ENCODE peak calls at places on chromosomes 6 and 20, in six cellular contexts. A is sciatic nerve; O is Calu3; Y is cardiac fibroblast; B is activated CD4-positive, alpha-beta T cell treated with anti-CD3 and anti-CD28 coated beads, Interleukin-2, amount 50 U/mL, for 24 hours; J is C1 segment of cervical spinal cord. S is an unnamed sample.

GRCh38 chr20:4401601-4402000 is 320.1 kb upstream of the PRND start:
- DNase-seq in A (no peak), O (no peak), Y (no peak), B (no peak), J (no peak), S (no peak)

GRCh38 chr20:38873050-38873581 is 53.1 kb upstream of the FAM83D start:
- DNase-seq in A (no peak), O (no peak), Y (no peak), B (peak; percentile 88), J (no peak), S (no peak)

GRCh38 chr6:142570221-142570671 is 268.4 kb downstream of the ADGRG6 start:
- DNase-seq in A (no peak), O (no peak), Y (no peak), B (no peak), J (no peak), S (no peak)

GRCh38 chr6:6004147-6004995 is 2.4 kb downstream of the NRN1 start:
- DNase-seq in A (no peak), O (no peak), Y (no peak), B (no peak), J (no peak), S (no peak)

GRCh38 chr6:146040360-146040759 is 11.5 kb downstream of the GRM1 start:
- DNase-seq in A (no peak), O (no peak), Y (no peak), B (no peak), J (no peak), S (no peak)

GRCh38 chr20:51413753-51414323 is 128.7 kb downstream of the NFATC2 start:
- DNase-seq in A (no peak), O (no peak), Y (no peak), B (no peak), J (no peak), S (no peak)

GRCh38 chr6:137490506-137490905 is 3.7 kb downstream of the OLIG3 start:
- DNase-seq in A (no peak), O (no peak), Y (no peak), B (no peak), J (no peak), S (no peak)

GRCh38 chr6:158849899-158850806 is 31.0 kb upstream of the EZR start:
- DNase-seq in A (no peak), O (peak; percentile 79), Y (peak; percentile 72), B (peak; percentile 72), J (no peak), S (no peak)

GRCh38 chr6:73710470-73710869 is 14.5 kb downstream of the CD109 start:
- DNase-seq in A (no peak), O (peak; percentile 66), Y (peak; percentile 42), B (no peak), J (no peak), S (no peak)

GRCh38 chr6:113936093-113936934 is 34.6 kb downstream of the HDAC2 start:
- DNase-seq in A (no peak), O (peak; percentile 29), Y (peak; percentile 76), B (peak; percentile 4), J (no peak), S (no peak)

GRCh38 chr6:124879110-124879991 is 82.9 kb upstream of the RNF217 start:
- DNase-seq in A (no peak), O (no peak), Y (no peak), B (no peak), J (no peak), S (no peak)